ENCODE peak calls at places on chromosomes 2 and 18, in six cellular contexts. L is fibroblast of villous mesenchyme, K is Panc1, A is heart right ventricle, U is AG09309, S is fibroblast of pulmonary artery. N is an unnamed sample.

GRCh38 chr2:197433770-197434438 is 924 bp downstream of the SF3B1 start:
- DNase-seq in L (peak), K (no peak), A (no peak), U (no peak), S (no peak), N (peak)

GRCh38 chr2:120722603-120723421 is 12.9 kb upstream of the GLI2 start:
- DNase-seq in L (peak), K (no peak), A (peak), U (no peak), S (peak), N (peak)

GRCh38 chr2:63058742-63059433 is 8.3 kb downstream of the OTX1 start:
- DNase-seq in L (no peak), K (no peak), A (no peak), U (no peak), S (no peak), N (no peak)

GRCh38 chr2:86072271-86072858 is 33.3 kb downstream of the POLR1A start:
- DNase-seq in L (peak), K (no peak), A (peak), U (no peak), S (peak), N (peak)

GRCh38 chr2:6372317-6372903 is 493.3 kb downstream of the CMPK2 start:
- DNase-seq in L (peak), K (no peak), A (no peak), U (no peak), S (peak), N (no peak)

GRCh38 chr2:44197806-44198205 is 29.1 kb downstream of the PPM1B start:
- DNase-seq in L (no peak), K (no peak), A (no peak), U (no peak), S (no peak), N (no peak)

GRCh38 chr2:217553202-217553601 is 449.6 kb downstream of the TNS1 start:
- DNase-seq in L (peak), K (no peak), A (no peak), U (no peak), S (no peak), N (no peak)

GRCh38 chr18:44601447-44601846 is 79.2 kb upstream of the SETBP1 start:
- DNase-seq in L (peak), K (no peak), A (no peak), U (peak), S (peak), N (peak)

GRCh38 chr2:218370410-218371063 is 11.5 kb upstream of the SLC11A1 start:
- DNase-seq in L (peak), K (no peak), A (no peak), U (peak), S (peak), N (peak)

GRCh38 chr2:212994976-212995375 is 156.4 kb downstream of the IKZF2 start:
- DNase-seq in L (no peak), K (no peak), A (no peak), U (no peak), S (no peak), N (no peak)

GRCh38 chr2:229713371-229714079 is 830 bp downstream of the DNER start:
- DNase-seq in L (no peak), K (no peak), A (no peak), U (no peak), S (no peak), N (peak)

GRCh38 chr18:47797126-47797525 is 133.3 kb downstream of the SMAD2 start:
- DNase-seq in L (no peak), K (no peak), A (no peak), U (no peak), S (no peak), N (no peak)

GRCh38 chr18:29531746-29532145 is 1354.8 kb upstream of the CDH2 start:
- DNase-seq in L (no peak), K (no peak), A (no peak), U (no peak), S (no peak), N (peak)
- TF ChIP-seq CTCF in L (no peak), K (no peak), A (no peak), U (no peak), S (no peak), N (no peak)

GRCh38 chr18:26544459-26544858 is 3.9 kb downstream of the KCTD1 start:
- DNase-seq in L (peak), K (no peak), A (no peak), U (no peak), S (no peak), N (no peak)
- H3K4me3 ChIP-seq in L (no peak), K (peak), A (no peak), U (no peak), S (no peak), N (no peak)

GRCh38 chr2:219737270-219737691 is 109.9 kb downstream of the SLC4A3 start:
- DNase-seq in L (peak), K (no peak), A (peak), U (no peak), S (peak), N (no peak)

GRCh38 chr2:219733746-219734145 is 106.3 kb downstream of the SLC4A3 start:
- DNase-seq in L (no peak), K (no peak), A (no peak), U (no peak), S (no peak), N (no peak)

GRCh38 chr2:219733106-219733505 is 105.7 kb downstream of the SLC4A3 start:
- DNase-seq in L (no peak), K (no peak), A (no peak), U (no peak), S (no peak), N (no peak)

GRCh38 chr2:219739061-219739460 is 111.6 kb downstream of the SLC4A3 start:
- DNase-seq in L (no peak), K (no peak), A (no peak), U (no peak), S (no peak), N (no peak)

DNA sequence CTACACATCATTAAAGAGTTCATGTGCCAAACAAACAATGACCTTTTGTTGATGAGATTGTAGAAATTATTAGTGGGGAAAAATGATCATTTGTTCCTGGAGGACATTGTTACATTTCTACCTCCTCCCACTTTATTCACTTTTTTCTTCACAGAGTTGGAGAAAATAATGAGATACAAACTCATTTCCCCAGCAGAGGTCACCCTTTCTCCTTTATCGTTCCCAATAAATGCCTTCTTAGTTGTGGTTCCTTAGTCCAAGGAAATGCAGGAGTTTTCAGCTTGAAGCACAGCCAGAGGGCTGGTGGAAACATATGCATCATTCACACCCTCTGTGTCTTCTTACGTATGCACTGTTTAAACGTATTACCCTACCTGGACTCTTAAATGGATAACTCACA is 108.8 kb downstream of the SLC4A3 start:
- DNase-seq in L (peak), K (peak), A (peak), U (peak), S (peak), N (peak)
- TF ChIP-seq CTCF in L (peak), K (peak), A (peak), U (peak), S (peak), N (peak)

GRCh38 chr2:239313776-239314175 is 87.0 kb downstream of the HDAC4 start:
- DNase-seq in L (no peak), K (no peak), A (peak), U (no peak), S (no peak), N (no peak)
- H3K4me3 ChIP-seq in L (no peak), K (no peak), A (no peak), U (no peak), S (no peak), N (no peak)

GRCh38 chr18:3468066-3468705 is 18.2 kb downstream of the TGIF1 start:
- DNase-seq in L (no peak), K (no peak), A (no peak), U (no peak), S (no peak), N (no peak)
- TF ChIP-seq CTCF in L (no peak), K (no peak), A (no peak), U (no peak), S (no peak), N (peak)

GRCh38 chr2:27762951-27763906 is 8.3 kb upstream of the MRPL33 start:
- DNase-seq in L (no peak), K (no peak), A (no peak), U (no peak), S (no peak), N (no peak)

GRCh38 chr2:27763907-27764267 is 7.6 kb upstream of the MRPL33 start:
- DNase-seq in L (no peak), K (no peak), A (no peak), U (no peak), S (no peak), N (no peak)

GRCh38 chr2:27771202-27771547 is 344 bp upstream of the MRPL33 start:
- DNase-seq in L (no peak), K (peak), A (no peak), U (no peak), S (no peak), N (no peak)

GRCh38 chr2:27766287-27766661 is 5.2 kb upstream of the MRPL33 start:
- DNase-seq in L (no peak), K (no peak), A (no peak), U (no peak), S (no peak), N (no peak)

DNA sequence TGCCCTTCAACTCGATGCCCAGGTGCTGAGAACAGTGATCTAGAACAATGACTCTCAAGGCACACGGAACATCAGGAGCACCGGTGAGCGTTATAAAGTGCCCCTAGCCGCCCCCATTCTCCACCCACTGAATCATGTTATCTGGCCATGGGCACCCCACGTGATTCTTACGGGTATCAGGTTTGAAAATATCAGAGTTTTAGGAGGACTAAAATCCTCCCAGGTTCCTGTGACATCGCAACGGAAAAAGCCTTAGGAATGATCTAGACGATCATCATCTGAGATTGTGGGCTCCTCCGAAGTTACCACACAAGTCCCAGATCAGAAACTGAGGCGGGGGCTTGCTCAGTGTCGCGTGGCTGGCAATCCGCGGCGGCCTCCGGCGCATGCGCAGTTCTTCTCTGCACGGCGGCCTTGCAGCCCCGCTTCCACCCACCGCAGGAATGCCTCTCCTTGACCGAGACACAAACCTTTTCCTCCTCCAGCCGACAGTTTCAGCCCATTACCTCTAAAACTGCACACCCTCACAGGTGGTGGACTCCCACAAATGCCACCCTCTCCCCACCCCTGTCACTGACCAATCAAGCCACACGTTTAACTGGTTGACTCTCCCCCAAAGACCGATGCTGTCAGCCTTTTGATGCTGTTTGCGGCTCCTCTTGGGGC is 5.8 kb upstream of the MRPL33 start:
- DNase-seq in L (peak), K (no peak), A (peak), U (no peak), S (peak), N (peak)
- H3K4me3 ChIP-seq in L (no peak), K (peak), A (peak), U (no peak), S (peak), N (no peak)